ENCODE peak calls at places on chromosomes 3 and 15, in nine cellular contexts. F, H, R, K, T, I, P, O and J are unnamed samples.

GRCh38 chr3:135655328-135655727 is 310.2 kb upstream of the PPP2R3A start:
- DNase-seq in O (no peak), F (no peak), K (no peak), H (no peak), I (peak), T (no peak), P (no peak), R (no peak), J (no peak)

GRCh38 chr3:72015463-72015862 is 230.5 kb upstream of the PROK2 start:
- DNase-seq in T (no peak), H (no peak), R (no peak), O (no peak), F (no peak), P (no peak), I (no peak), K (no peak), J (no peak)

GRCh38 chr3:47318921-47319320 is 36.2 kb downstream of the KLHL18 start:
- DNase-seq in R (peak), I (no peak), O (no peak), F (no peak), T (no peak), H (no peak), K (no peak), P (no peak), J (no peak)

GRCh38 chr3:118817748-118818165 is 216.9 kb downstream of the IGSF11 start:
- DNase-seq in K (peak), R (peak), F (peak), H (peak), O (peak), T (no peak), P (no peak), I (peak), J (peak)

GRCh38 chr3:52891164-52891563 is 6.2 kb downstream of the STIMATE start:
- DNase-seq in H (no peak), F (no peak), I (no peak), K (no peak), P (no peak), T (no peak), O (no peak), R (no peak), J (no peak)

GRCh38 chr15:65528461-65529060 is 1.7 kb upstream of the HACD3 start:
- DNase-seq in O (no peak), H (no peak), K (no peak), P (no peak), F (no peak), R (no peak), T (no peak), I (peak), J (no peak)

GRCh38 chr15:61182955-61183354 is 46.1 kb downstream of the RORA start:
- DNase-seq in T (no peak), I (no peak), P (no peak), F (no peak), O (no peak), R (no peak), K (no peak), H (peak), J (no peak)

GRCh38 chr15:76904461-76905012 is 603 bp downstream of the SCAPER start:
- DNase-seq in F (peak), P (peak), K (no peak), O (peak), R (peak), H (peak), I (peak), T (peak), J (peak)

GRCh38 chr15:90994417-90995311 is at the start of gene PRC1:
- DNase-seq in P (peak), F (peak), T (peak), R (peak), O (peak), H (peak), K (peak), I (peak), J (peak)

GRCh38 chr15:75456710-75457109 is 5.2 kb upstream of the SIN3A start:
- DNase-seq in K (no peak), P (no peak), O (no peak), T (no peak), I (peak), H (peak), F (no peak), R (peak), J (no peak)

GRCh38 chr3:180199396-180199795 is 162.7 kb upstream of the PEX5L start:
- DNase-seq in K (no peak), T (no peak), O (no peak), P (no peak), F (no peak), R (no peak), H (no peak), I (no peak), J (no peak)

GRCh38 chr3:244041-244440 is 47.5 kb downstream of the CHL1 start:
- DNase-seq in R (no peak), T (no peak), H (peak), O (no peak), I (no peak), K (no peak), F (no peak), P (no peak), J (no peak)

GRCh38 chr15:73908030-73908821 is 18.0 kb upstream of the LOXL1 start:
- DNase-seq in P (peak), I (peak), K (no peak), T (peak), H (peak), F (peak), O (peak), R (peak), J (peak)

GRCh38 chr15:72902245-72902928 is 118.8 kb upstream of the ADPGK start:
- DNase-seq in K (no peak), R (peak), I (no peak), P (peak), O (no peak), F (no peak), H (peak), T (no peak), J (no peak)

GRCh38 chr3:29279276-29279675 is 1.6 kb upstream of the RBMS3 start:
- DNase-seq in F (no peak), K (no peak), P (no peak), R (peak), H (no peak), T (no peak), I (no peak), O (no peak), J (no peak)
- TF ChIP-seq CTCF in F (no peak), K (no peak), P (no peak), R (no peak), H (no peak), T (no peak), I (no peak), O (no peak), J (no peak)

GRCh38 chr3:148077318-148077923 is 620.3 kb upstream of the AGTR1 start:
- DNase-seq in P (no peak), T (no peak), R (peak), O (no peak), F (peak), H (peak), I (peak), K (no peak), J (peak)
- TF ChIP-seq CTCF in P (peak), T (peak), R (peak), O (peak), F (no peak), H (peak), I (no peak), K (peak), J (peak)

GRCh38 chr15:69225355-69226027 is 65.1 kb downstream of the GLCE start:
- DNase-seq in T (no peak), R (peak), K (peak), F (no peak), P (no peak), I (peak), H (peak), O (no peak), J (no peak)
- TF ChIP-seq CTCF in T (peak), R (peak), K (peak), F (no peak), P (no peak), I (peak), H (peak), O (no peak), J (peak)

GRCh38 chr3:50502584-50503423 is 630 bp downstream of the CACNA2D2 start:
- DNase-seq in P (no peak), T (no peak), K (no peak), H (no peak), R (no peak), I (peak), F (no peak), O (peak), J (peak)
- TF ChIP-seq CTCF in P (no peak), T (no peak), K (no peak), H (no peak), R (no peak), I (peak), F (no peak), O (no peak), J (no peak)

DNA sequence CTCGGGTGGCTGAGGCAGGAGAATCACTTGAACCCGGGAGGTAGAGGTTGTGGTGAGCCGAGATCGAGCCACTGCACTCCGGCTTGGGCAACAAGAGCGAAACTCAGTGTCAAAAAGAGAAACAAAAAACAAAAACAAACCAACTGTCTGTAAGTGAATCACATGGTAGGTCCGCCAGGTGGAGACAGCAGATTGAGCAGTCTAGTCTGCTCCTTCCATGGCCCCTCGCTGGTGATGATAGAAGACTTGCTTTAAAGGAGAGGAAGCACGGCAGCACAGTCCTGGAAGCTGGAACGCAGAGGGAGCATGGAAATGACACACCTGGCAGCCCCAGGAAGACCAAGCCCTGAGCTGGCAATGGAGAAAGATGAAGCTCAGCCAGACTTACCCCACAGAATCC is 31.4 kb upstream of the MGLL start:
- DNase-seq in I (peak), R (no peak), F (no peak), O (no peak), H (no peak), T (no peak), K (no peak), P (no peak), J (no peak)
- TF ChIP-seq CTCF in I (peak), R (no peak), F (no peak), O (no peak), H (no peak), T (no peak), K (no peak), P (no peak), J (no peak)

GRCh38 chr3:122774564-122774963 is 19.1 kb downstream of the HSPBAP1 start:
- DNase-seq in H (no peak), O (no peak), K (no peak), I (peak), R (peak), F (peak), T (no peak), P (no peak), J (no peak)
- TF ChIP-seq CTCF in H (no peak), O (no peak), K (no peak), I (peak), R (peak), F (no peak), T (no peak), P (no peak), J (no peak)

GRCh38 chr3:190696777-190697501 is 165.6 kb downstream of the GMNC start:
- DNase-seq in H (peak), F (peak), K (no peak), T (no peak), I (peak), O (no peak), R (peak), P (no peak), J (peak)

GRCh38 chr3:190692256-190692655 is 170.2 kb downstream of the GMNC start:
- DNase-seq in F (no peak), I (no peak), K (no peak), T (no peak), H (no peak), R (no peak), P (no peak), O (no peak), J (no peak)

GRCh38 chr3:190695994-190696393 is 166.5 kb downstream of the GMNC start:
- DNase-seq in O (no peak), T (no peak), K (no peak), P (no peak), H (no peak), F (no peak), R (no peak), I (no peak), J (no peak)

GRCh38 chr3:190695225-190695624 is 167.3 kb downstream of the GMNC start:
- DNase-seq in H (no peak), K (no peak), O (no peak), R (no peak), I (no peak), F (no peak), P (no peak), T (no peak), J (no peak)

GRCh38 chr3:190694335-190695001 is 168.0 kb downstream of the GMNC start:
- DNase-seq in H (no peak), P (no peak), K (no peak), F (no peak), I (no peak), R (no peak), T (no peak), O (no peak), J (no peak)
- TF ChIP-seq CTCF in H (no peak), P (no peak), K (no peak), F (no peak), I (no peak), R (no peak), T (no peak), O (no peak), J (no peak)

GRCh38 chr3:141051641-141052569 is 758 bp downstream of the SPSB4 start:
- DNase-seq in R (peak), H (peak), K (no peak), P (no peak), F (no peak), I (peak), T (no peak), O (peak), J (no peak)
- TF ChIP-seq CTCF in R (no peak), H (no peak), K (no peak), P (no peak), F (no peak), I (peak), T (peak), O (no peak), J (no peak)

DNA sequence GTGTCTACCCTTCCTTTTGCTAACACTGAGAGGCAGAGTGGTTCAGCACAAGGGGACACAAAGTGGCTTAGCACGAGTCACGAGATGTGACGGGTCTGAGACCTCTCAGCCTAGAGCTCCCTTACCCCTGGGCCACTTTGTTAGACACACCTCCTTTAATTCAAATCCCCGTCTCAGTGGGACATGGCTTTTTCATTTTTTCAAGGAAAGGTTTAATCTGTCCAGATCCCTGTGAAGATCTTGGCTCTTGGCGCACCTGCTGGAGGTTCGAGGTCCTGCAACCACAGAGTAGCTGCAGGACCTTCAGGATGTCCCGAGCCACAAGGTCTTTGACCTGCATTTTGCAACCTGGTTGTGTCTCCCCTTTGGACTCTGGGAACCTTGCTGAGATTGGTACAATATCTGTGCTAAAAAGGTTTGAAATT is 52.0 kb downstream of the LPP start:
- DNase-seq in O (no peak), P (no peak), I (peak), T (no peak), F (no peak), K (no peak), H (no peak), R (no peak), J (no peak)
- TF ChIP-seq CTCF in O (peak), P (peak), I (peak), T (peak), F (no peak), K (no peak), H (peak), R (no peak), J (no peak)

GRCh38 chr3:11185564-11186317 is 31.4 kb downstream of the HRH1 start:
- DNase-seq in O (no peak), H (peak), F (no peak), K (peak), I (no peak), R (peak), P (peak), T (no peak), J (no peak)
- TF ChIP-seq CTCF in O (no peak), H (no peak), F (no peak), K (no peak), I (no peak), R (no peak), P (no peak), T (no peak), J (no peak)